ENCODE peak calls at places on chromosomes 11 and 22, in seven cellular contexts. D, Z, S, U, A, I and G are unnamed samples.

GRCh38 chr11:46513934-46514342 is 79.9 kb downstream of the AMBRA1 start:
- DNase-seq in D (peak), Z (no peak), S (peak), U (no peak), A (peak), I (peak), G (no peak)

GRCh38 chr11:129077191-129077590 is 114.9 kb downstream of the ARHGAP32 start:
- DNase-seq in D (no peak), Z (no peak), S (no peak), U (no peak), A (no peak), I (no peak), G (no peak)

GRCh38 chr11:85464283-85464682 is 162.9 kb downstream of the DLG2 start:
- DNase-seq in D (no peak), Z (no peak), S (no peak), U (no peak), A (no peak), I (no peak), G (no peak)

GRCh38 chr22:17580461-17581031 is 17.2 kb downstream of the SLC25A18 start:
- DNase-seq in D (no peak), Z (no peak), S (no peak), U (no peak), A (no peak), I (no peak), G (no peak)

GRCh38 chr22:33105501-33105911 is 47.3 kb upstream of the SYN3 start:
- DNase-seq in D (no peak), Z (no peak), S (peak), U (no peak), A (peak), I (no peak), G (no peak)

GRCh38 chr22:20509344-20510047 is 2.1 kb downstream of the MED15 start:
- DNase-seq in D (peak), Z (no peak), S (peak), U (no peak), A (peak), I (peak), G (no peak)

GRCh38 chr22:19275919-19276600 is 15.5 kb downstream of the CLTCL1 start:
- DNase-seq in D (no peak), Z (no peak), S (no peak), U (no peak), A (no peak), I (no peak), G (no peak)

GRCh38 chr22:37545703-37546435 is 14.4 kb upstream of the CDC42EP1 start:
- DNase-seq in D (peak), Z (no peak), S (peak), U (peak), A (peak), I (peak), G (no peak)

GRCh38 chr22:27501191-27501936 is 300.2 kb downstream of the MN1 start:
- DNase-seq in D (no peak), Z (no peak), S (no peak), U (no peak), A (no peak), I (no peak), G (no peak)

GRCh38 chr11:36116161-36116560 is 172.3 kb downstream of the LDLRAD3 start:
- DNase-seq in D (no peak), Z (no peak), S (no peak), U (no peak), A (no peak), I (peak), G (no peak)

GRCh38 chr11:16862733-16863132 is 124.3 kb downstream of the C11orf58 start:
- DNase-seq in D (no peak), Z (no peak), S (no peak), U (no peak), A (no peak), I (no peak), G (no peak)

GRCh38 chr11:122628691-122629555 is 26.6 kb upstream of the UBASH3B start:
- DNase-seq in D (peak), Z (peak), S (peak), U (peak), A (peak), I (peak), G (peak)

GRCh38 chr11:2300936-2301630 is 635 bp downstream of the C11orf21 start:
- DNase-seq in D (peak), Z (no peak), S (no peak), U (peak), A (no peak), I (no peak), G (no peak)

GRCh38 chr11:65565624-65566453 is 4.4 kb upstream of the ZNRD2 start:
- DNase-seq in D (no peak), Z (no peak), S (peak), U (no peak), A (peak), I (peak), G (no peak)

GRCh38 chr22:38311331-38311635 is 6.0 kb downstream of the CSNK1E start:
- DNase-seq in D (no peak), Z (no peak), S (no peak), U (no peak), A (no peak), I (no peak), G (no peak)

GRCh38 chr22:20438678-20439492 is 1.3 kb upstream of the SCARF2 start:
- DNase-seq in D (peak), Z (no peak), S (no peak), U (peak), A (no peak), I (no peak), G (no peak)

GRCh38 chr22:19195796-19196731 is 17.5 kb upstream of the SLC25A1 start:
- DNase-seq in D (no peak), Z (no peak), S (no peak), U (no peak), A (no peak), I (no peak), G (no peak)

GRCh38 chr11:79937935-79938334 is 497.1 kb upstream of the TENM4 start:
- DNase-seq in D (no peak), Z (no peak), S (peak), U (no peak), A (no peak), I (no peak), G (no peak)

GRCh38 chr11:72712168-72712721 is 38.0 kb upstream of the PDE2A start:
- DNase-seq in D (peak), Z (no peak), S (no peak), U (peak), A (no peak), I (no peak), G (no peak)

GRCh38 chr11:117180661-117181585 is 2.4 kb downstream of the SIDT2 start:
- DNase-seq in D (peak), Z (peak), S (peak), U (peak), A (peak), I (peak), G (peak)

GRCh38 chr11:117217685-117218084 is 14.2 kb downstream of the PCSK7 start:
- DNase-seq in D (no peak), Z (no peak), S (no peak), U (no peak), A (no peak), I (no peak), G (no peak)

GRCh38 chr11:128733440-128734115 is 39.7 kb downstream of the FLI1 start:
- DNase-seq in D (no peak), Z (no peak), S (peak), U (no peak), A (no peak), I (no peak), G (no peak)